ENCODE peak calls at places on chromosomes 6 and 20, in eight cellular contexts. Q is uterus, G is IMR-90, H is stomach, O is breast epithelium, Z is PC-3, F is left ventricle myocardium inferior, E is brain microvascular endothelial cell. D is an unnamed sample.

GRCh38 chr6:1346556-1347186 is 34.8 kb downstream of the FOXQ1 start:
- DNase-seq in F (no peak), H (no peak), G (no peak), Z (no peak), O (no peak), Q (no peak), E (no peak), D (no peak)

GRCh38 chr6:161137320-161137719 is 136.5 kb downstream of the AGPAT4 start:
- DNase-seq in E (no peak), F (no peak), Z (no peak), O (no peak), H (no peak), Q (no peak), G (no peak), D (no peak)

GRCh38 chr6:140480852-140481251 is 1106.4 kb upstream of the CITED2 start:
- DNase-seq in H (no peak), Z (no peak), E (no peak), F (peak; percentile 16), O (no peak), G (peak; percentile 71), Q (no peak), D (no peak)

GRCh38 chr6:23990158-23990557 is 135.9 kb upstream of the NRSN1 start:
- DNase-seq in G (no peak), O (no peak), Z (no peak), E (no peak), Q (no peak), F (no peak), H (no peak), D (no peak)

GRCh38 chr20:35947907-35948306 is 6.4 kb downstream of the SCAND1 start:
- DNase-seq in Q (no peak), E (no peak), H (no peak), G (peak; percentile 57), Z (no peak), F (no peak), O (no peak), D (no peak)

GRCh38 chr6:84017709-84018452 is 15.7 kb upstream of the MRAP2 start:
- DNase-seq in G (no peak), H (no peak), O (no peak), Z (no peak), Q (no peak), E (no peak), F (no peak), D (no peak)

GRCh38 chr6:44161997-44162338 is 3.3 kb downstream of the CAPN11 start:
- DNase-seq in Q (no peak), G (peak; percentile 67), H (no peak), O (no peak), F (no peak), E (peak; percentile 59), Z (peak; percentile 54), D (no peak)

GRCh38 chr6:53410508-53411258 is 61.9 kb upstream of the ELOVL5 start:
- DNase-seq in F (peak; percentile 42), E (peak; percentile 32), G (peak; percentile 33), Q (peak; percentile 17), H (peak; percentile 33), O (no peak), Z (peak; percentile 71), D (no peak)

GRCh38 chr20:33702861-33703260 is 16.7 kb upstream of the E2F1 start:
- DNase-seq in E (no peak), Q (no peak), G (no peak), Z (no peak), O (no peak), F (peak; percentile 75), H (no peak), D (peak; percentile 95)

GRCh38 chr6:142406131-142406530 is 104.3 kb downstream of the ADGRG6 start:
- DNase-seq in F (no peak), O (no peak), Z (peak; percentile 50), E (no peak), G (no peak), H (peak; percentile 35), Q (no peak), D (no peak)

GRCh38 chr6:2961971-2962370 is 9.4 kb downstream of the SERPINB6 start:
- DNase-seq in G (no peak), O (no peak), E (no peak), Z (peak; percentile 19), Q (no peak), H (peak; percentile 78), F (no peak), D (no peak)

GRCh38 chr20:38057351-38057972 is 23.9 kb downstream of the RPRD1B start:
- DNase-seq in G (peak; percentile 67), F (peak; percentile 86), Q (peak; percentile 82), O (peak; percentile 62), E (peak; percentile 62), Z (peak; percentile 90), H (peak; percentile 90), D (peak; percentile 81)

GRCh38 chr20:37695684-37696342 is 2.0 kb downstream of the CTNNBL1 start:
- DNase-seq in O (no peak), H (no peak), G (no peak), E (no peak), Q (no peak), Z (no peak), F (no peak), D (no peak)

GRCh38 chr6:33672808-33673207 is 38.7 kb downstream of the UQCC2 start:
- DNase-seq in Q (peak; percentile 90), E (peak; percentile 95), Z (peak; percentile 93), G (peak; percentile 95), O (peak; percentile 28), H (no peak), F (peak; percentile 91), D (no peak)

GRCh38 chr20:32006841-32007786 is 3.1 kb upstream of the CCM2L start:
- DNase-seq in Q (no peak), G (no peak), F (no peak), E (no peak), H (no peak), O (no peak), Z (no peak), D (no peak)

GRCh38 chr6:139490482-139490881 is 116.0 kb upstream of the CITED2 start:
- DNase-seq in H (peak; percentile 37), Q (no peak), E (no peak), F (no peak), Z (no peak), O (no peak), G (peak; percentile 58), D (no peak)

GRCh38 chr6:130159876-130160415 is 62.8 kb downstream of the SAMD3 start:
- DNase-seq in O (no peak), E (no peak), Z (no peak), Q (no peak), H (no peak), F (no peak), G (no peak), D (no peak)

GRCh38 chr20:59359908-59360307 is 59.5 kb downstream of the EDN3 start:
- DNase-seq in Q (no peak), Z (no peak), F (no peak), E (no peak), G (no peak), O (no peak), H (no peak), D (no peak)

GRCh38 chr20:32207211-32207625 is 325 bp downstream of the PLAGL2 start:
- DNase-seq in Q (peak; percentile 30), G (no peak), E (no peak), F (no peak), Z (no peak), H (no peak), O (no peak), D (no peak)

GRCh38 chr20:53157443-53158408 is 185.6 kb downstream of the TSHZ2 start:
- DNase-seq in Z (peak; percentile 82), F (no peak), Q (no peak), E (peak; percentile 45), G (peak; percentile 53), O (no peak), H (peak; percentile 51), D (no peak)

GRCh38 chr6:2412731-2413130 is 167.3 kb upstream of the GMDS start:
- DNase-seq in G (peak; percentile 90), O (no peak), Q (no peak), F (no peak), Z (peak; percentile 52), E (peak; percentile 87), H (no peak), D (no peak)

GRCh38 chr6:157449610-157450009 is 68.6 kb downstream of the ZDHHC14 start:
- DNase-seq in G (peak; percentile 67), Z (no peak), F (no peak), E (peak; percentile 34), O (no peak), Q (no peak), H (no peak), D (no peak)
- H3K27ac ChIP-seq in G (no peak overlapping the region), Z (no peak overlapping the region), F (no peak overlapping the region), E (no peak overlapping the region), O (no peak overlapping the region), Q (peak overlapping the region; percentile 20), H (no peak overlapping the region), D (no peak overlapping the region)

GRCh38 chr20:872855-873520 is 39.5 kb downstream of the FAM110A start:
- DNase-seq in Z (no peak), G (no peak), O (no peak), E (no peak), Q (no peak), F (no peak), H (no peak), D (no peak)
- TF ChIP-seq CTCF in Z (no peak), G (no peak), O (no peak), E (no peak), Q (no peak), F (no peak), H (no peak), D (no peak)

DNA sequence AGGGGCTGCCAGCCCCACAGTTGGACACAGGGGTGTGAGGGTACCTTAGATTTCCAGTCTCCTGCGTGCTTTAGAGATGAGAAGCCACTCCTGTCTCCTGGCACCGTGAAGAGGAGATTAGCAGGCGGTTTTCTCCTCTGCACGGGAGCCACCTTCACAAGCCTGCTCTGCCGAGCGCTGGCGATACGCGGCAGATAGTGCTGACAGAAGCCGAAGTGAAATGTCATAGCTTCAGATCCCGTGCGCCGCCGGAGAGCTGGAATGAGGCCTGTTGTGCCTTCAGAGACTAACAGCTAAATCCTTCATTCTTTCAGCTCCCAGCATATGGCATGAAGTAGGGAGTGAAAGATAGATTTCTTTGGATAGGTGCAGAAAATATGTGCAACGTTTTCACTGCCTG is 371.0 kb downstream of the TAF4 start:
- DNase-seq in G (no peak), O (no peak), E (no peak), H (no peak), Q (no peak), Z (no peak), F (peak; percentile 28), D (no peak)
- H3K27ac ChIP-seq in G (no peak overlapping the region), O (no peak overlapping the region), E (no peak overlapping the region), H (no peak overlapping the region), Q (no peak overlapping the region), Z (no peak overlapping the region), F (no peak overlapping the region), D (peak overlapping the region; percentile 14)

DNA sequence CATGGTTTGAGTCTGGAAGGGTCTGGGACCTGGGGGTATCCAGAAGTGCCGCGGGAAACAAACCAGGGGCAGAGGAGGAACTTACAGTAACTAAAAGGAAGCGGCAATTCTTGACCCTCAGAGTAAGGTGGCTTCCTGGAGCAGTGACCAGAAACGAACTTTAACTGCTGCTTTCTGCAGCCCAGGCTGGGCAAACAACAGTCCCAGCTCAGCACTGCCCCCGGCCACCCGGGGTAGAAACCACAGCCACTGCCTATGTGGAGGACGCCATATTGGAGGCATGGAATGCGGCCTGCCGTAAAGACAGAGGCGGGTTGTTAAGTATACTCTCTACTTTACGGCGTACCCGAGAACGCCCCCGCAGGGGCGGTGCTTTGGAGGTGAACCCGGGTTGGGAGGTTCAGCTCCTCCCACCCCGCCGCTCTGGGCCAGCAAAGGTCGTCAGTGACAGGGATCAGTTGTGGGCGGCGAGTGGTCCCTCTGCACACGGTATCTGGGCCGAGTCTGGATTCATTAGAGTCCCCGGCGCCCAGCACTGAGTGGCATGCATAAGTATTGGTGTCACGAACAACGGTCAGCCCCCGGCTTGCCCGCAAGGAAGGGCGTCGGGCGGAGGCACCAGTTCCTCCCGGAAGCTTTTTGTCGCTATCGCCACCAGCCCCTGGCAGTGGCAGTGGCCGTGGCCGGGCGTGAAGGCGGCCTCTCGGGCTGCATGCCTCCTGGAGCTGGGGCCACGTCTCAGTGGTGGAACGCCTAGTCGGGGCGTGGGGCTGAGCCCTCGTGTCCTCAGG is at the start of gene PDSS2:
- DNase-seq in Q (peak; percentile 98), Z (peak; percentile 94), F (peak; percentile 99), E (peak; percentile 99), G (peak; percentile 95), H (peak; percentile 98), O (peak; percentile 97), D (peak; percentile 97)
- TF ChIP-seq CTCF in Q (no peak), Z (peak; percentile 49), F (peak; percentile 57), E (peak; percentile 73), G (peak; percentile 63), H (peak; percentile 23), O (no peak), D (peak; percentile 48)